ENCODE peak calls at places on chromosomes 12 and 14, in four cellular contexts. One of them, this sample, is unnamed.

GRCh38 chr12:58346032-58346632 is 404.8 kb downstream of the ATP23 start:
- DNase-seq in mucosa of descending colon: no peak
- DNase-seq in bronchial epithelial cell: peak
- DNase-seq in neural crest cell: no peak
- DNase-seq in this sample: peak

GRCh38 chr14:87268997-87269396 is 724.0 kb downstream of the GALC start:
- DNase-seq in neural crest cell: no peak
- DNase-seq in bronchial epithelial cell: no peak
- DNase-seq in mucosa of descending colon: no peak
- DNase-seq in this sample: no peak

GRCh38 chr12:52649066-52649465 is 2.9 kb downstream of the KRT2 start:
- DNase-seq in bronchial epithelial cell: no peak
- DNase-seq in mucosa of descending colon: no peak
- DNase-seq in neural crest cell: no peak
- DNase-seq in this sample: no peak

GRCh38 chr12:118900954-118901353 is 80.4 kb upstream of the SRRM4 start:
- DNase-seq in bronchial epithelial cell: no peak
- DNase-seq in mucosa of descending colon: no peak
- DNase-seq in neural crest cell: no peak
- DNase-seq in this sample: no peak

GRCh38 chr12:92047058-92047826 is 98.4 kb downstream of the BTG1 start:
- DNase-seq in bronchial epithelial cell: no peak
- DNase-seq in neural crest cell: no peak
- DNase-seq in mucosa of descending colon: no peak
- DNase-seq in this sample: no peak

GRCh38 chr14:100086361-100086760 is 21.1 kb downstream of the EVL start:
- DNase-seq in bronchial epithelial cell: no peak
- DNase-seq in neural crest cell: no peak
- DNase-seq in mucosa of descending colon: no peak
- DNase-seq in this sample: no peak

GRCh38 chr12:1936406-1937320 is 18.2 kb upstream of the CACNA2D4 start:
- DNase-seq in mucosa of descending colon: peak
- DNase-seq in neural crest cell: no peak
- DNase-seq in bronchial epithelial cell: peak
- DNase-seq in this sample: no peak

GRCh38 chr14:54715244-54715643 is 148.3 kb downstream of the SAMD4A start:
- DNase-seq in bronchial epithelial cell: peak
- DNase-seq in mucosa of descending colon: no peak
- DNase-seq in neural crest cell: no peak
- DNase-seq in this sample: no peak

GRCh38 chr12:74031045-74031444 is 506.6 kb upstream of the ATXN7L3B start:
- DNase-seq in neural crest cell: no peak
- DNase-seq in mucosa of descending colon: no peak
- DNase-seq in bronchial epithelial cell: no peak
- DNase-seq in this sample: no peak

GRCh38 chr14:92492261-92492660 is 21.3 kb upstream of the RIN3 start:
- DNase-seq in neural crest cell: no peak
- DNase-seq in bronchial epithelial cell: no peak
- DNase-seq in mucosa of descending colon: no peak
- DNase-seq in this sample: no peak

GRCh38 chr12:92108651-92109050 is 37.0 kb downstream of the BTG1 start:
- DNase-seq in neural crest cell: no peak
- DNase-seq in bronchial epithelial cell: peak
- DNase-seq in mucosa of descending colon: no peak
- DNase-seq in this sample: no peak

GRCh38 chr12:63068857-63069442 is 82.1 kb downstream of the AVPR1A start:
- DNase-seq in neural crest cell: peak
- DNase-seq in mucosa of descending colon: no peak
- DNase-seq in bronchial epithelial cell: peak
- DNase-seq in this sample: peak

GRCh38 chr12:30694971-30695326 is 720 bp downstream of the IPO8 start:
- DNase-seq in mucosa of descending colon: peak
- DNase-seq in bronchial epithelial cell: peak
- DNase-seq in neural crest cell: peak
- DNase-seq in this sample: peak

GRCh38 chr14:20723458-20723857 is 22.2 kb upstream of the EDDM3A start:
- DNase-seq in bronchial epithelial cell: no peak
- DNase-seq in mucosa of descending colon: no peak
- DNase-seq in neural crest cell: no peak
- DNase-seq in this sample: no peak

GRCh38 chr14:33676135-33676566 is 274.7 kb downstream of the EGLN3 start:
- DNase-seq in mucosa of descending colon: peak
- DNase-seq in neural crest cell: peak
- DNase-seq in bronchial epithelial cell: peak
- DNase-seq in this sample: peak

GRCh38 chr12:110546339-110546738 is 36.8 kb downstream of the PPTC7 start:
- DNase-seq in mucosa of descending colon: no peak
- DNase-seq in neural crest cell: no peak
- DNase-seq in bronchial epithelial cell: peak
- DNase-seq in this sample: no peak

GRCh38 chr12:21801522-21802288 is 27.2 kb upstream of the KCNJ8 start:
- DNase-seq in neural crest cell: no peak
- DNase-seq in bronchial epithelial cell: no peak
- DNase-seq in mucosa of descending colon: no peak
- DNase-seq in this sample: no peak

GRCh38 chr14:102184678-102185040 is 45.0 kb downstream of the WDR20 start:
- DNase-seq in bronchial epithelial cell: no peak
- DNase-seq in neural crest cell: no peak
- DNase-seq in mucosa of descending colon: no peak
- DNase-seq in this sample: no peak

GRCh38 chr12:21769311-21769710 is 5.2 kb downstream of the KCNJ8 start:
- DNase-seq in neural crest cell: no peak
- DNase-seq in bronchial epithelial cell: no peak
- DNase-seq in mucosa of descending colon: no peak
- DNase-seq in this sample: no peak

GRCh38 chr14:67396381-67396965 is 15.5 kb downstream of the PLEK2 start:
- DNase-seq in mucosa of descending colon: no peak
- DNase-seq in bronchial epithelial cell: no peak
- DNase-seq in neural crest cell: no peak
- DNase-seq in this sample: no peak

GRCh38 chr12:96365604-96366230 is 34.5 kb downstream of the CDK17 start:
- DNase-seq in neural crest cell: no peak
- DNase-seq in mucosa of descending colon: no peak
- DNase-seq in bronchial epithelial cell: no peak
- DNase-seq in this sample: no peak

GRCh38 chr14:100683578-100683977 is 43.1 kb upstream of the DLK1 start:
- DNase-seq in neural crest cell: no peak
- DNase-seq in bronchial epithelial cell: no peak
- DNase-seq in mucosa of descending colon: no peak
- DNase-seq in this sample: no peak

GRCh38 chr14:23364604-23365352 is at the start of gene EFS:
- DNase-seq in neural crest cell: peak
- DNase-seq in bronchial epithelial cell: no peak
- DNase-seq in mucosa of descending colon: peak
- DNase-seq in this sample: no peak

GRCh38 chr12:130827432-130827831 is 11.6 kb downstream of the STX2 start:
- DNase-seq in bronchial epithelial cell: no peak
- DNase-seq in neural crest cell: no peak
- DNase-seq in mucosa of descending colon: no peak
- DNase-seq in this sample: no peak
- TF ChIP-seq CTCF in bronchial epithelial cell: no peak
- TF ChIP-seq CTCF in neural crest cell: no peak
- TF ChIP-seq CTCF in mucosa of descending colon: no peak
- TF ChIP-seq CTCF in this sample: no peak

DNA sequence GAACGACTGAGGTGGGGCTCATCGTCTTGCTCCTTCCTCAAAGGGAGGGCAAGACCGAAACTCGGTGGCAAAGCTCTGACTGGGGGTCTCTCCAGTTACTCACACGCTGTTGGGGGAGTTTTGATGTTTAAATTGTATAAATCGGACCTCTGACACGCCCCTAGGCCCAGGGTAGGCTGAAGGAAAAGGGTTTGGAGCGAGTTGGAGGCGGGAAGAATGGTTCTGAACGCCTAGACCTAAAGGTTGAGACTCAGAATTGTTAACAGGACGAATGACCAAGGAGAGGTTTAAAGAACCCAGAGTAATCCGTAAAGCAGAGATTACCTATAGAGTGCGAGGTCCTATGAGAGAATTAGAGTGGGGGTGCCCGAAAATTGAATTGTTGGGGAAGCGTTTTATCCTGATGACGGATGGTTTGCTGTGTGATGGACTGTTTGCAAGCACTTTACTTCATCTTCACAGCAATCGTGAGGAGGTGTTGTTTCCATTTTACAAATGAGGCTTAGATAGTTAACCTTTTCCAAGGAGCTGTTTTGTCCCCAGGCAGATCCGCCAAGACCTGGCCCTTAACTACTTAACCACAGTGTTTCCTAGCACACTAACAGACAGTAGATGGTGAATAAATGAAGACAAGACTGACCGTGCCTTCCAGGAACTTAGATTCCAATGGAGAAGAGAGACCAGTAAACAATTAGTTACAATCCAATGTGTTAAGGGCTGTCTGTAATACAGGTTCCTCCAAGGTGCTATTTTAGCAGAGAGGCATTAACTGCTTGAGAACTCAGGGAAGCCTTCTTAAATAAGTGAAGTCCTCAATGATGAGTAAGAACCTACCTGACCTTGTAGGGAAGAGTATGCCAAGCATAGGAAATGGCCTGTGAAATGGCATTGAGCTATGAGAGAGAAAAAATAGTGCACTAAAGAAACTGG is 929 bp upstream of the UBE2N start:
- DNase-seq in bronchial epithelial cell: peak
- DNase-seq in neural crest cell: no peak
- DNase-seq in mucosa of descending colon: no peak
- DNase-seq in this sample: no peak
- TF ChIP-seq CTCF in bronchial epithelial cell: no peak
- TF ChIP-seq CTCF in neural crest cell: no peak
- TF ChIP-seq CTCF in mucosa of descending colon: no peak
- TF ChIP-seq CTCF in this sample: no peak

GRCh38 chr12:82740129-82741000 is 53.7 kb downstream of the TMTC2 start:
- DNase-seq in mucosa of descending colon: no peak
- DNase-seq in neural crest cell: no peak
- DNase-seq in bronchial epithelial cell: peak
- DNase-seq in this sample: no peak
- TF ChIP-seq CTCF in mucosa of descending colon: no peak
- TF ChIP-seq CTCF in neural crest cell: no peak
- TF ChIP-seq CTCF in bronchial epithelial cell: no peak
- TF ChIP-seq CTCF in this sample: no peak

DNA sequence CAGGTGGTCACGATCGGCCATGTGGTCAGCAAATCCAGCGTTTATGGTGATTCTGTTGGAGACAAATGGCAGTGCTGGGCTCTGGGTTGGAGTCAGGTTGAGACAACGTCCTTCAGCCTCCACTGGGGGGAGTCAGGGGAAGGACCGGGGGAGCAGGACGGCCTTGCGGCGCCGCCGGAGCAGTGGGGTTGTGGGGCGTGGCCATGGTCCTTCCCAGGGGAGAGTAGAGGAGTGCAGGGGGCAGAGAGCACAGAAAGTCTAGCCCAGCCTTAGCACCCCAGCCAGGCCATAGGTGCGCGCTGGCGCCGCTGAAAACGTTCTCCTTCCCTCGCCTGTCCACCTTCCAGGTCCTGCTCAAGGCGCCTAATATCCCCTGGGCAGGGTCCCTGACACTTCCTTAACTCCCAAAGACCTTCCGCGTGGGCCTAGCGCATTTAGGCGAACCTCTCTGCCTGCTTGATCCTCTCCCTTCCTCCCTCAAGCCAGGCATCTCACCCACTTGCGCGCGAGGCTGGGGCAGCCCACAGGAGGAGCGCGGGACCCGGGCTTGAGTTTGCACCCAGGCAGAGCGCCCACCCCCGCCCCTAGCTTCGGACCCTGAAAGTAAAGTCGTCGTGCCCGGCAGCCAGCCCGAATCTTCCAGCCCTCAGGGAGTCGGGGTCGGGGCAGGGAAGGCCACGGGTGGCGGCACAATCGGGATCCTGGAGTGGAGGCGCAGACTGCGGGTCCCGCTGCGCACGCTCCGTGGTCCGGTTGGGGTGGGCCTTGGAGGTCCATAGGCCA is 3.1 kb upstream of the KIF26A start:
- DNase-seq in neural crest cell: peak
- DNase-seq in bronchial epithelial cell: peak
- DNase-seq in mucosa of descending colon: peak
- DNase-seq in this sample: no peak
- TF ChIP-seq CTCF in neural crest cell: peak
- TF ChIP-seq CTCF in bronchial epithelial cell: peak
- TF ChIP-seq CTCF in mucosa of descending colon: no peak
- TF ChIP-seq CTCF in this sample: no peak

GRCh38 chr12:106956048-106956935 is 585 bp downstream of the TMEM263 start:
- DNase-seq in mucosa of descending colon: peak
- DNase-seq in bronchial epithelial cell: peak
- DNase-seq in neural crest cell: peak
- DNase-seq in this sample: peak
- TF ChIP-seq CTCF in mucosa of descending colon: no peak
- TF ChIP-seq CTCF in bronchial epithelial cell: no peak
- TF ChIP-seq CTCF in neural crest cell: no peak
- TF ChIP-seq CTCF in this sample: no peak

GRCh38 chr12:4148418-4149056 is 125.0 kb upstream of the CCND2 start:
- DNase-seq in bronchial epithelial cell: no peak
- DNase-seq in mucosa of descending colon: peak
- DNase-seq in neural crest cell: no peak
- DNase-seq in this sample: no peak

GRCh38 chr12:4153343-4153892 is 120.1 kb upstream of the CCND2 start:
- DNase-seq in neural crest cell: no peak
- DNase-seq in mucosa of descending colon: peak
- DNase-seq in bronchial epithelial cell: no peak
- DNase-seq in this sample: peak

GRCh38 chr12:4151362-4152121 is 122.0 kb upstream of the CCND2 start:
- DNase-seq in mucosa of descending colon: no peak
- DNase-seq in neural crest cell: no peak
- DNase-seq in bronchial epithelial cell: no peak
- DNase-seq in this sample: no peak

GRCh38 chr12:4154672-4155225 is 118.8 kb upstream of the CCND2 start:
- DNase-seq in neural crest cell: no peak
- DNase-seq in bronchial epithelial cell: no peak
- DNase-seq in mucosa of descending colon: no peak
- DNase-seq in this sample: no peak

DNA sequence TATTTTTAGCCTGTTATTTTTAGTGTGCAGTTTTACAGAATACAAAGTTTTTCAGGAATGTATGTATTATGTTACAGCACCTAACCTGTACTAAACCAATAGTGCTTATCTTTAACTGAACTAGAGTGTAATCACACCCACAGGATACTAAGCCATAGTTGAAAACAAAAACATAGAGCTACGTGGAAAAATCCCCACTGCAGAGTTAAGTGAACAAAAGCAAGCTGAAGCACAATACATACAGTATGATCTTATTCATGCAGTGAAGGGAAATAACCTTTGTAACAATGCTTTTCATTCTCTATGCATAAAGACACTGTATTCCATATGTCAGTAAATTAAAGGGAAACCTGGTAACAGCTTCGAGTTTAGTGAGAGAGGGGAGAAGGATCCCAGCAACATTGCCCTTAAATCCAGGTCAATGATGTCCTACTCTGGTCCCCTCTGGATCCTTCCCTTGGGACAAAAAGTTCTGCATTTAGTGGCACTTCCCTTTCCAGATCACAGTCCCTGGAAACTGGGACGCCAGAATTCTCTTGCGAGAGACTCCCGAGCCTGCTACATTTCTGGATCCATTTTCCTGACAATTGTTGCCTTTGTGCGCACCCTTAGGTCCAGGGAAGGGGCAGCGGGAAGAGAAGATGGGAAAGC is 121.3 kb upstream of the CCND2 start:
- DNase-seq in mucosa of descending colon: no peak
- DNase-seq in neural crest cell: no peak
- DNase-seq in bronchial epithelial cell: no peak
- DNase-seq in this sample: no peak
- TF ChIP-seq CTCF in mucosa of descending colon: no peak
- TF ChIP-seq CTCF in neural crest cell: no peak
- TF ChIP-seq CTCF in bronchial epithelial cell: no peak
- TF ChIP-seq CTCF in this sample: no peak